ENCODE peak calls at places on chromosome 13, in four cellular contexts. D is lung, M is BE2C, I is fibroblast of lung. N is an unnamed sample.

GRCh38 chr13:23876265-23876664 is 12.9 kb downstream of the MIPEP start:
- DNase-seq in D (no peak), M (no peak), I (no peak), N (no peak)

GRCh38 chr13:44306401-44307192 is 67.0 kb upstream of the SERP2 start:
- DNase-seq in D (no peak), M (no peak), I (peak; percentile 99), N (no peak)

GRCh38 chr13:43405457-43405856 is 381.3 kb downstream of the ENOX1 start:
- DNase-seq in D (no peak), M (no peak), I (peak; percentile 76), N (no peak)

GRCh38 chr13:60155978-60156377 is 7.8 kb downstream of the DIAPH3 start:
- DNase-seq in D (no peak), M (no peak), I (no peak), N (no peak)

GRCh38 chr13:85549819-85550218 is 249.4 kb downstream of the SLITRK6 start:
- DNase-seq in D (no peak), M (peak; percentile 7), I (no peak), N (no peak)

GRCh38 chr13:38135590-38135989 is 214.1 kb upstream of the UFM1 start:
- DNase-seq in D (no peak), M (no peak), I (peak; percentile 3), N (no peak)

GRCh38 chr13:26529441-26529840 is 28.0 kb upstream of the WASF3 start:
- DNase-seq in D (no peak), M (no peak), I (peak; percentile 58), N (peak; percentile 72)

GRCh38 chr13:48559638-48560320 is 26.9 kb upstream of the RCBTB2 start:
- DNase-seq in D (no peak), M (no peak), I (peak; percentile 68), N (no peak)

GRCh38 chr13:65914707-65915106 is 1315.4 kb downstream of the PCDH9 start:
- DNase-seq in D (no peak), M (no peak), I (peak; percentile 73), N (no peak)

GRCh38 chr13:48839171-48839570 is 136.5 kb upstream of the FNDC3A start:
- DNase-seq in D (no peak), M (no peak), I (no peak), N (no peak)

GRCh38 chr13:83503424-83503823 is 378.9 kb downstream of the SLITRK1 start:
- DNase-seq in D (no peak), M (no peak), I (peak; percentile 34), N (no peak)

GRCh38 chr13:48909088-48909389 is 66.7 kb upstream of the FNDC3A start:
- DNase-seq in D (no peak), M (no peak), I (no peak), N (no peak)

GRCh38 chr13:21022056-21022693 is 39.2 kb downstream of the LATS2 start:
- DNase-seq in D (no peak), M (no peak), I (no peak), N (peak; percentile 16)

GRCh38 chr13:32385369-32385768 is 42.6 kb downstream of the N4BP2L1 start:
- DNase-seq in D (no peak), M (no peak), I (no peak), N (no peak)

DNA sequence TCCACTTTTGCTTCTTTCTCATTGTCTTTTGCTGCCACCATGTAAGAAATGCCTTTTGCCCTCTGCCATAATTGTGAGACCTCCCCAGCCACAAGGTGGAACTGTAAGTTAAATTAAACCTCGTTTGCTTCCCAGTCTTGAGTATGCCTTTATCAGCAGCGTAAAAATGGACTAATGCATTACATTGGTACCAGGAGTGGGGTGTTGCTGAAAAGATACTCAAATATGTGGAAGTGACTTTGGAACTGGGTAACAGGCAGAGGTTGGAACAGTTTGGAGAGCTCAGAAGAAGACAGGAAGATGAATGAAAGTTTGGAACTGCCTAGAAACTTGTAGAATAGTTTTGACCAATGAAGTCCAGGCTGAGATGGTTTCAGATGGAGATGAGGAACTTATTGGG is 115.2 kb downstream of the B3GLCT start:
- DNase-seq in D (no peak), M (no peak), I (no peak), N (no peak)
- H3K9me3 ChIP-seq in D (peaks cover 29% of the 10 kb centered on the region), M (peaks cover 10% of the 10 kb centered on the region), I (no peaks in the 10 kb centered on the region), N (peaks cover 17% of the 10 kb centered on the region)

GRCh38 chr13:51564252-51564651 is 20.0 kb upstream of the WDFY2 start:
- DNase-seq in D (no peak), M (no peak), I (no peak), N (no peak)
- H3K4me1 ChIP-seq in D (no peaks in the 10 kb centered on the region), M (no peaks in the 10 kb centered on the region), I (no peaks in the 10 kb centered on the region), N (no peaks in the 10 kb centered on the region)

GRCh38 chr13:53201454-53202225 is 173.0 kb downstream of the OLFM4 start:
- DNase-seq in D (no peak), M (peak; percentile 58), I (no peak), N (no peak)
- TF ChIP-seq CTCF in D (no peak), M (peak; percentile 38), I (no peak), N (no peak)

GRCh38 chr13:111510502-111511218 is 190.2 kb downstream of the TEX29 start:
- DNase-seq in D (no peak), M (no peak), I (no peak), N (no peak)

GRCh38 chr13:111506621-111507020 is 186.2 kb downstream of the TEX29 start:
- DNase-seq in D (no peak), M (no peak), I (no peak), N (no peak)

GRCh38 chr13:111511219-111511732 is 190.8 kb downstream of the TEX29 start:
- DNase-seq in D (no peak), M (no peak), I (no peak), N (no peak)

GRCh38 chr13:111508164-111508870 is 187.9 kb downstream of the TEX29 start:
- DNase-seq in D (no peak), M (no peak), I (no peak), N (no peak)

DNA sequence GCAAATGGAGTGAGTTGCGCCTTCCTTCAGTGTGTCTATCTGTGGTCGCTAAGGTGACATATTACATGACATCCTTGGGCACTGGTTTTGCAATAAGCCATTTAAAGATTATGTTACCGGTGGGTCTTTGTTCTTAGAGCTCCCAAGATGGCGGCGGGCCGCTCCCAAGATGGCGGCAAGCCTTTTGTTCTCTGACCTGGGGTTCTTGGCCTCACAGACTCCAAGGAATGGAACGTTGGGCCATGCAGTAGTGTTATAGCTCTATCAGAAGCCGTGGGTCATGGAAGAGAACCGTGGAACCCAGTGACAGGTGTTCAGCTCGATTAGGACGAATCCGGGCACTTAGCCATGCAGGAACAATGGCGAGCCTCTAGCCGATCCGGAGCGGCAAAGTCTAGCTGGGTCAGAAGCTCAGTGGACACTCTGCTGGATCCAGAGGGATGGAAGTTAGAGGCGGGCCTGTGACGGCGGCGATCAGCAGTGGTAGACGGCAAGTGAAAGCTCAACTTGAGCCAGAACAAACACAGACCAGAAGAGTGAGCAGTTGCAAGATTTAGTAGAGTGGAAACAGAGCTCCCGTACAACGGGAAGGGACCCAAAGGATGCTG is 188.6 kb downstream of the TEX29 start:
- DNase-seq in D (no peak), M (no peak), I (no peak), N (no peak)
- H3K9me3 ChIP-seq in D (peaks cover 7% of the 10 kb centered on the region), M (no peaks in the 10 kb centered on the region), I (no peaks in the 10 kb centered on the region), N (no peaks in the 10 kb centered on the region)

DNA sequence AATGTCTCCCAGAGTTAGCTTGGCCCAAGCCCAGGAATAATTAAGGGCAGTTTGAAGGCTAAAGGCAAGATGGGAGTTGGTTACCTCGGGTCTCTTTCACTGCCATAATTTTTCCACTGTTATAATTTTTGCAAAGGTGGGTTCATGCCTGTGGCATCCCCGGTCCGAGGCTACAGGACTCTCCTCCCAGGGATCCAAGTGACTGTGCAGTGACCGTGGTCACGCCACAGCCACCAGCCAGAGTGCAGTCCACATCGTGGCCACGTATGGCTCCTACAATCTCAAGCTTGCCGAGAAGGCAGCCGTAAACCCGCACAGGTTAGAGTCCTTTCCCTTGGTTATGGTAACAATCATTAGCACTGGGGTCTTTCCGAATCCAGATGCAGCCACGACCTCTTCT is 36.8 kb downstream of the C13orf46 start:
- DNase-seq in D (no peak), M (no peak), I (no peak), N (no peak)
- H3K4me1 ChIP-seq in D (no peaks in the 10 kb centered on the region), M (peaks cover 4% of the 10 kb centered on the region), I (peaks cover 6% of the 10 kb centered on the region), N (peaks cover 11% of the 10 kb centered on the region)

GRCh38 chr13:100879255-100879654 is 204.7 kb upstream of the TMTC4 start:
- DNase-seq in D (no peak), M (no peak), I (no peak), N (no peak)

GRCh38 chr13:100887729-100888151 is 213.1 kb upstream of the TMTC4 start:
- DNase-seq in D (no peak), M (no peak), I (peak; percentile 79), N (no peak)

GRCh38 chr13:100880166-100880565 is 205.6 kb upstream of the TMTC4 start:
- DNase-seq in D (no peak), M (no peak), I (no peak), N (no peak)

GRCh38 chr13:100881291-100881864 is 206.8 kb upstream of the TMTC4 start:
- DNase-seq in D (no peak), M (no peak), I (no peak), N (no peak)

GRCh38 chr13:100883453-100883852 is 208.9 kb upstream of the TMTC4 start:
- DNase-seq in D (no peak), M (no peak), I (no peak), N (no peak)
- TF ChIP-seq CTCF in D (no peak), M (no peak), I (no peak), N (peak; percentile 19)

GRCh38 chr13:19172007-19172646 is 9.5 kb downstream of the TUBA3C start:
- DNase-seq in D (no peak), M (no peak), I (no peak), N (no peak)
- H3K9me3 ChIP-seq in D (peaks cover 4% of the 10 kb centered on the region), M (no peaks in the 10 kb centered on the region), I (no peaks in the 10 kb centered on the region), N (no peaks in the 10 kb centered on the region)